ENCODE peak calls at places on chromosome 19, in five cellular contexts. One of them, this sample, is unnamed.

GRCh38 chr19:28961772-28962500 is 251.0 kb downstream of the UQCRFS1 start:
- DNase-seq in stomach: no peak
- DNase-seq in GM12878: no peak
- DNase-seq in GM23338: no peak
- DNase-seq in spleen: no peak
- DNase-seq in this sample: no peak

GRCh38 chr19:4051175-4052101 is 15.3 kb downstream of the ZBTB7A start:
- DNase-seq in GM23338: no peak
- DNase-seq in stomach: no peak
- DNase-seq in spleen: no peak
- DNase-seq in GM12878: no peak
- DNase-seq in this sample: no peak

GRCh38 chr19:16978156-16978555 is 48.5 kb downstream of the CPAMD8 start:
- DNase-seq in GM23338: no peak
- DNase-seq in spleen: peak
- DNase-seq in GM12878: no peak
- DNase-seq in stomach: no peak
- DNase-seq in this sample: no peak

GRCh38 chr19:58033741-58034475 is at the start of gene ZSCAN1:
- DNase-seq in spleen: peak
- DNase-seq in GM23338: peak
- DNase-seq in stomach: peak
- DNase-seq in GM12878: no peak
- DNase-seq in this sample: no peak

GRCh38 chr19:40521276-40521675 is 54.5 kb downstream of the SPTBN4 start:
- DNase-seq in GM12878: no peak
- DNase-seq in stomach: no peak
- DNase-seq in GM23338: no peak
- DNase-seq in spleen: no peak
- DNase-seq in this sample: no peak

GRCh38 chr19:32041681-32042292 is 303.6 kb upstream of the ZNF507 start:
- DNase-seq in GM23338: peak
- DNase-seq in GM12878: no peak
- DNase-seq in spleen: no peak
- DNase-seq in stomach: no peak
- DNase-seq in this sample: peak

GRCh38 chr19:17121736-17122293 is 46.2 kb downstream of the MYO9B start:
- DNase-seq in stomach: no peak
- DNase-seq in spleen: no peak
- DNase-seq in GM23338: no peak
- DNase-seq in GM12878: no peak
- DNase-seq in this sample: no peak

GRCh38 chr19:23698711-23699520 is 11.9 kb upstream of the ZNF675 start:
- DNase-seq in stomach: peak
- DNase-seq in GM12878: no peak
- DNase-seq in GM23338: peak
- DNase-seq in spleen: no peak
- DNase-seq in this sample: no peak

GRCh38 chr19:40363128-40363527 is 14.6 kb downstream of the PLD3 start:
- DNase-seq in stomach: no peak
- DNase-seq in GM12878: no peak
- DNase-seq in spleen: no peak
- DNase-seq in GM23338: no peak
- DNase-seq in this sample: no peak

GRCh38 chr19:31102674-31103073 is 246.6 kb downstream of the TSHZ3 start:
- DNase-seq in GM23338: no peak
- DNase-seq in spleen: no peak
- DNase-seq in GM12878: no peak
- DNase-seq in stomach: no peak
- DNase-seq in this sample: no peak

GRCh38 chr19:45191324-45191845 is 12.8 kb downstream of the BLOC1S3 start:
- DNase-seq in GM12878: no peak
- DNase-seq in stomach: no peak
- DNase-seq in spleen: no peak
- DNase-seq in GM23338: no peak
- DNase-seq in this sample: no peak

GRCh38 chr19:2785244-2786000 is at the start of gene THOP1:
- DNase-seq in spleen: peak
- DNase-seq in stomach: peak
- DNase-seq in GM12878: peak
- DNase-seq in GM23338: peak
- DNase-seq in this sample: peak
- TF ChIP-seq POLR2AphosphoS5 in spleen: peak
- TF ChIP-seq POLR2AphosphoS5 in stomach: peak
- TF ChIP-seq POLR2AphosphoS5 in GM12878: peak
- TF ChIP-seq POLR2AphosphoS5 in GM23338: peak
- TF ChIP-seq POLR2AphosphoS5 in this sample: peak

GRCh38 chr19:12772323-12772722 is 3.0 kb downstream of the HOOK2 start:
- DNase-seq in GM12878: no peak
- DNase-seq in GM23338: no peak
- DNase-seq in spleen: no peak
- DNase-seq in stomach: no peak
- DNase-seq in this sample: no peak
- H3K27ac ChIP-seq in GM12878: no peak
- H3K27ac ChIP-seq in GM23338: no peak
- H3K27ac ChIP-seq in spleen: no peak
- H3K27ac ChIP-seq in stomach: no peak
- H3K27ac ChIP-seq in this sample: no peak

GRCh38 chr19:56097776-56098175 is 23.3 kb downstream of the ZNF787 start:
- DNase-seq in GM23338: no peak
- DNase-seq in stomach: no peak
- DNase-seq in GM12878: no peak
- DNase-seq in spleen: peak
- DNase-seq in this sample: no peak

GRCh38 chr19:56098731-56099577 is 22.1 kb downstream of the ZNF787 start:
- DNase-seq in GM23338: no peak
- DNase-seq in stomach: no peak
- DNase-seq in spleen: peak
- DNase-seq in GM12878: no peak
- DNase-seq in this sample: no peak

GRCh38 chr19:56096665-56097064 is 24.4 kb downstream of the ZNF787 start:
- DNase-seq in stomach: no peak
- DNase-seq in GM12878: no peak
- DNase-seq in spleen: no peak
- DNase-seq in GM23338: no peak
- DNase-seq in this sample: no peak

GRCh38 chr19:56099638-56100539 is 21.2 kb downstream of the ZNF787 start:
- DNase-seq in stomach: no peak
- DNase-seq in spleen: peak
- DNase-seq in GM23338: no peak
- DNase-seq in GM12878: no peak
- DNase-seq in this sample: no peak

DNA sequence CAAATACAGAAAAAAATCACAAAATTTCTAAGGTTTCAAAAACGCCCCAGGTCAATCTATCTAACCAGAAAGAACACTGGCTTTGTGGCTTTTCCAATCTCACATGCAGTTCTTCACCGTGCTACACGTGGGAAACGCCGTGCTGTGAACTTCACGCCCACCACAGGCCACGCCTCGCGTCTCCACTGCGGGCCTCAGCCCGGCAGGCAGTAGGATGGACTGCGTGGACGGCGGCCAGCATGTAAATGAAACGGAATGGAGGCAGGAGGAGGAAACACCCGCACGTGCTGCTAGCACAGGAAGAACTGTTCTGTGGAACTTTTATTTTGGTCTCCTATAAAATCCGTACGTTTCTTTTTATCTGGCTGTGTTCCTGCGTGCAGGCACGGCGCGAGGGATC is 23.8 kb downstream of the ZNF787 start:
- DNase-seq in GM23338: no peak
- DNase-seq in GM12878: no peak
- DNase-seq in stomach: no peak
- DNase-seq in spleen: peak
- DNase-seq in this sample: no peak
- TF ChIP-seq POLR2AphosphoS5 in GM23338: no peak
- TF ChIP-seq POLR2AphosphoS5 in GM12878: no peak
- TF ChIP-seq POLR2AphosphoS5 in stomach: no peak
- TF ChIP-seq POLR2AphosphoS5 in spleen: peak
- TF ChIP-seq POLR2AphosphoS5 in this sample: no peak

GRCh38 chr19:42129399-42130253 is 2.6 kb downstream of the POU2F2 start:
- DNase-seq in GM23338: no peak
- DNase-seq in spleen: peak
- DNase-seq in GM12878: peak
- DNase-seq in stomach: peak
- DNase-seq in this sample: no peak
- H3K27ac ChIP-seq in GM23338: no peak
- H3K27ac ChIP-seq in spleen: peak
- H3K27ac ChIP-seq in GM12878: peak
- H3K27ac ChIP-seq in stomach: no peak
- H3K27ac ChIP-seq in this sample: no peak

GRCh38 chr19:1084024-1084868 is 10.9 kb downstream of the POLR2E start:
- DNase-seq in GM23338: no peak
- DNase-seq in spleen: no peak
- DNase-seq in GM12878: no peak
- DNase-seq in stomach: no peak
- DNase-seq in this sample: no peak

GRCh38 chr19:1082928-1083816 is 12.0 kb downstream of the POLR2E start:
- DNase-seq in GM12878: no peak
- DNase-seq in spleen: peak
- DNase-seq in GM23338: no peak
- DNase-seq in stomach: no peak
- DNase-seq in this sample: no peak

GRCh38 chr19:1086618-1087017 is 8.6 kb downstream of the POLR2E start:
- DNase-seq in GM23338: no peak
- DNase-seq in stomach: no peak
- DNase-seq in GM12878: no peak
- DNase-seq in spleen: no peak
- DNase-seq in this sample: no peak

GRCh38 chr19:1085676-1086442 is 9.3 kb downstream of the POLR2E start:
- DNase-seq in GM12878: no peak
- DNase-seq in GM23338: no peak
- DNase-seq in spleen: peak
- DNase-seq in stomach: no peak
- DNase-seq in this sample: no peak

DNA sequence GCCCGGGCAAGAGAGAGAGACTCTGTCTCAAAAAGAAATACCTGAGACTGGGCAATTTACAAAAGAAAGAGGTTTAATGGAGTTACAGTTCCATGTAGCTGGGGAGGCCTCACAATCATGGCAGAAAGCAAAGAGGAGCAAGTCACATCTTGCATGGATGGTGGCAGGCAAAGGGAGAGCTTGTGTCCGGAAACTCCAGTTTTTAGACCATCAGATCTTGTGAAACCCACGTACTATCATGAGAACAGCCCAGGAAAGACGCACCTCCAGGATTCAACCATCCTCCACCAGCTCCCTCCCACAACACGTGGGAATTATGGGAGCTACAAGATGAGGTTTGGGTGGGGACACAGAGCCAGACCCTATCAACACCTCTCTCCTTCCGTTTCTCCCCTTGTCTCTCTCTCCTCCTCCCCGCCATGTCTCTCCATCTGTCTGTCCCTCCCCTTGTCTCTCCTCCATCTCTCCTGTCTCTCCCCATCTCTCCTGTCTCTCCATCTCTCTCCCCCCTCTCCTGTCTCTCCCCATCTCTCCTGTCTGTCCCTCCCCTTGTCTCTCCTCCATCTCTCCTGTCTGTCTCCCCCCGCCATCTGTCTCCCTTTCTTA is 10.0 kb downstream of the POLR2E start:
- DNase-seq in stomach: no peak
- DNase-seq in spleen: no peak
- DNase-seq in GM23338: no peak
- DNase-seq in GM12878: no peak
- DNase-seq in this sample: no peak
- TF ChIP-seq POLR2AphosphoS5 in stomach: no peak
- TF ChIP-seq POLR2AphosphoS5 in spleen: no peak
- TF ChIP-seq POLR2AphosphoS5 in GM23338: no peak
- TF ChIP-seq POLR2AphosphoS5 in GM12878: peak
- TF ChIP-seq POLR2AphosphoS5 in this sample: no peak

GRCh38 chr19:35645680-35646511 is 2.2 kb upstream of the COX6B1 start:
- DNase-seq in spleen: no peak
- DNase-seq in GM23338: peak
- DNase-seq in stomach: no peak
- DNase-seq in GM12878: no peak
- DNase-seq in this sample: no peak

GRCh38 chr19:35642798-35643254 is 1.3 kb downstream of the ETV2 start:
- DNase-seq in spleen: no peak
- DNase-seq in stomach: no peak
- DNase-seq in GM12878: no peak
- DNase-seq in GM23338: peak
- DNase-seq in this sample: no peak

GRCh38 chr19:35644206-35644986 is 2.9 kb downstream of the ETV2 start:
- DNase-seq in spleen: peak
- DNase-seq in GM12878: peak
- DNase-seq in stomach: peak
- DNase-seq in GM23338: peak
- DNase-seq in this sample: peak

GRCh38 chr19:35643255-35644205 is 2.0 kb downstream of the ETV2 start:
- DNase-seq in GM23338: peak
- DNase-seq in stomach: peak
- DNase-seq in GM12878: peak
- DNase-seq in spleen: peak
- DNase-seq in this sample: no peak

GRCh38 chr19:35644987-35645679 is 3.0 kb upstream of the COX6B1 start:
- DNase-seq in spleen: peak
- DNase-seq in GM12878: no peak
- DNase-seq in GM23338: peak
- DNase-seq in stomach: peak
- DNase-seq in this sample: peak
- H3K27ac ChIP-seq in spleen: peak
- H3K27ac ChIP-seq in GM12878: no peak
- H3K27ac ChIP-seq in GM23338: no peak
- H3K27ac ChIP-seq in stomach: peak
- H3K27ac ChIP-seq in this sample: peak